ENCODE peak calls at places on chromosomes 11 and 22, in five cellular contexts. C is endothelial cell, F is H1, P is glutamatergic neuron, I is HFFc6. N is an unnamed sample.

GRCh38 chr11:65008016-65008415 is 5.9 kb upstream of the ARL2 start:
- DNase-seq in C (no peak), F (no peak), P (no peak), I (no peak), N (no peak)

GRCh38 chr11:101446726-101447125 is 137.1 kb downstream of the TRPC6 start:
- DNase-seq in C (no peak), F (no peak), P (no peak), I (no peak), N (no peak)

GRCh38 chr22:49574861-49575702 is 252.6 kb downstream of the BRD1 start:
- DNase-seq in C (no peak), F (no peak), P (no peak), I (no peak), N (no peak)

GRCh38 chr22:31083923-31084810 is 3.0 kb downstream of the SMTN start:
- DNase-seq in C (no peak), F (no peak), P (no peak), I (no peak), N (no peak)

GRCh38 chr11:12238420-12238819 is 128.0 kb downstream of the MICAL2 start:
- DNase-seq in C (no peak), F (no peak), P (no peak), I (no peak), N (no peak)

GRCh38 chr11:66338276-66339162 is 2.3 kb upstream of the RIN1 start:
- DNase-seq in C (no peak), F (no peak), P (no peak), I (no peak), N (no peak)

GRCh38 chr11:129881570-129882170 is 13.7 kb downstream of the NFRKB start:
- DNase-seq in C (peak; percentile 70), F (no peak), P (peak; percentile 73), I (peak; percentile 26), N (no peak)

GRCh38 chr11:46367244-46367915 is 14.1 kb upstream of the MDK start:
- DNase-seq in C (peak; percentile 80), F (no peak), P (peak; percentile 86), I (peak; percentile 24), N (no peak)

GRCh38 chr22:24053481-24054226 is 42.5 kb downstream of the CABIN1 start:
- DNase-seq in C (no peak), F (no peak), P (no peak), I (no peak), N (no peak)

GRCh38 chr22:22168190-22168940 is 76.2 kb upstream of the VPREB1 start:
- DNase-seq in C (no peak), F (no peak), P (no peak), I (peak; percentile 37), N (no peak)

GRCh38 chr22:43110927-43111623 is 525 bp downstream of the BIK start:
- DNase-seq in C (no peak), F (no peak), P (no peak), I (no peak), N (no peak)

GRCh38 chr11:64858467-64859401 is 14.3 kb upstream of the CDC42BPG start:
- DNase-seq in C (no peak), F (no peak), P (no peak), I (no peak), N (no peak)

GRCh38 chr11:117230286-117230961 is 1.4 kb downstream of the PCSK7 start:
- DNase-seq in C (no peak), F (no peak), P (no peak), I (no peak), N (no peak)

GRCh38 chr11:1484716-1485503 is 1.7 kb downstream of the MOB2 start:
- DNase-seq in C (no peak), F (no peak), P (peak; percentile 39), I (no peak), N (no peak)

GRCh38 chr11:60951611-60951908 is 416 bp downstream of the SLC15A3 start:
- DNase-seq in C (no peak), F (no peak), P (no peak), I (no peak), N (no peak)

GRCh38 chr11:27699242-27699925 is 871 bp downstream of the BDNF start:
- DNase-seq in C (no peak), F (no peak), P (peak; percentile 28), I (no peak), N (no peak)

GRCh38 chr11:101128571-101129202 is 926 bp downstream of the PGR start:
- DNase-seq in C (peak; percentile 8), F (no peak), P (peak; percentile 28), I (no peak), N (no peak)

GRCh38 chr11:3036419-3036818 is 20.8 kb downstream of the CARS1 start:
- DNase-seq in C (no peak), F (no peak), P (no peak), I (no peak), N (no peak)

GRCh38 chr11:118619444-118620205 is 12.2 kb downstream of the PHLDB1 start:
- DNase-seq in C (no peak), F (no peak), P (no peak), I (peak; percentile 97), N (peak; percentile 78)

GRCh38 chr11:110308071-110308470 is 11.7 kb upstream of the RDX start:
- DNase-seq in C (no peak), F (no peak), P (no peak), I (no peak), N (no peak)
- TF ChIP-seq CTCF in C (no peak), F (no peak), P (no peak), I (no peak), N (no peak)

DNA sequence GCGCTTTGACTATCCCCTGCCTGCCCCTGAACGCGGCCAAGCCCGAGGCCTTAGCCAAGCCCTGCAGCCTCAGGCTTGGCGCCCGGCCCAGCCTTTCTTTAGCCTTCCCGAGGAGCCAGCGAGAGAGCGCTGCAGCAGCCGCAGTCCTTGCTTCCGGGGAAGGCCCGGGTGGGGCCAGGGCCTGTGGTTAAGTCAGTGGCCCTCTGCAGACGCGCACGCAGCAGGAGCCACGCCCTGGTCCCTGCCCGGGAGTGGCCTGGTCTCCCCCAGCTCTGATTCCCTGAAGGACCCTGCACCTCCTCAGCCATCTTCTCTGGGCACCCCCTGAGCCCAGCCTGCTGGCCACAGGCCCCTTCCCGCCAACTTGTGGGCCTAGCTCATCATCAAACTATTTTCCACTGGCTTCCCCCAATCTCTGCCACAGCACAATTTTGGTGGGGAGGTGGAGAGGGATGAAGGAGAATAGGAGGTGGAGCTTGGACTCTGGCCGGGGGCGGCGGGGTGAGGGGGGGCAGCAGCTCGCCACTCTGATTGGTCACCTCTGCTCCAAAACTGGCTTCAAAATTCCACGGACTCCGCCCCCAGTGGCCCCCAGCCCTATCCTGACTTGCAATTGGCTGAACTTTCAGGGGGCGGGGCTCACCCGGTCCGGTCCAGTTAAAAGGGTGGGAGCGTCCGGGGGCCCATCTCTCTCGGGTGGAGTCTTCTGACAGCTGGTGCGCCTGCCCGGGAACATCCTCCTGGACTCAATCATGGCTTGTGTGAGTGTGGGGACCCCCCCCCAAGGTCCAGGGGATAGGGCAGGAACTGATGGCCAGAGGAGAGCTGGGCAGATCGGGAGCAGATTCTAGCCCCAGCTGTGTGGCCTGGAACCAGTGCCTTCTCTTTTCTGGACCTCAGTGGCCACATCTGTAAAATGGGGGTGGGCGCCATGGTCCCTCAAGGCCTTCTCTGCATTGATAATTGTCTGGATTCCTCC is at the start of gene LGALS1:
- DNase-seq in C (no peak), F (no peak), P (peak; percentile 41), I (peak; percentile 98), N (peak; percentile 85)
- TF ChIP-seq CTCF in C (no peak), F (no peak), P (no peak), I (no peak), N (peak; percentile 36)

DNA sequence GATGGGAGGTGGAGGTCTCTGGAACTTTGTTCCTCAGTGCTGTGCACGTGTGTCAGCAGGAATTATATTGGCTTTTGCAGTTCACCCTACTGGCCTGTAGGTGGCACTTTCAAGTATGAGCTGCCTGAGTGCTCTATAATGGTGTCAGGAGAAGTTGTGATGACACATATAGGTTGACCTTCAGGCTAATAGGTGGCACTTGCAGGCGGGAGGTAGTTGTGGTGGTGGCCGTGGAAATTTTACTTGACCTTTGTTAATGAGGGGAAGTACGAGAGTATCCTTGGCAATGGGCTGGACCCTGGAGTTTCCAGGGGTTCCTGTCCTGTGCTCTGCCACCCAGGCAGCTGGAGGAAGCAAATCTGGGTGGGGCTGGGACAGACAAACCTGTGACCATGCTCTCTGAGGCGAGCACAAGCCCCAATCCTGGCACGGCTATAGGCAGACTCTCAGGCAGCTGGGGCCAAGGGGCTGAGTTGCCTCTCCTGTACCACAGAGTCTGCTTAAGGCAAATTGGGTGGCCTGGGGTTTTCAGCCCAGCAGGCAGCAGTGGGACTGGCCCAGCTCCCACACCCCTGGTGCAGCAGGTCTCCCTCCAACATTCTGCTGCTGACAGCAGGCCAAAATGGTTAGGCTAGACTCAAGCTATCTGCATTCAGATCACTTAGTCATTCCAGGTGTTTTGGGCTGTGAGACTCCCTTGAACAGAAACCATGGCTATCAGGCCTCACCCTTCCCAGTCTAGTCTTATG is 147.5 kb upstream of the CTSC start:
- DNase-seq in C (peak; percentile 30), F (no peak), P (peak; percentile 42), I (peak; percentile 28), N (no peak)
- TF ChIP-seq CTCF in C (peak; percentile 89), F (peak; percentile 36), P (peak; percentile 85), I (peak; percentile 87), N (peak; percentile 61)

DNA sequence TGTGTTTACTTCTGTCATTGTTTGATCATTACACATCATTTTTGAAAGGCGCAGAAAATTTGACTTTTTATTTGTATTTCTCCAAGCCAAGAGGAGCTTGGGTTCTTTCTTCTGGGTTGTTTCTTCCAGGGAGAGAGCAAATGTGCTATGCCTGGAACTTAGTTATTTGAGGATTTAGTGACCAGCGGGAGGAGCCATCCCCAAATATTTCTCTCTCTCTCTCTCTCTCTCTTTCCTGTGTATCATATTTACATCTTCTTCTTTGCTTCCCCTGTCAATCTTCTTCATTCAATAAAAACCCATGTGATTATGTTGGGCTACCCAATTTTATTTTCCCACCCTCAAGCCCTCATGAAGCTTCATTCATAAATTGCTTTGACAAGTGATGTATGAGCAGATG is 534.5 kb downstream of the LRRC4C start:
- DNase-seq in C (no peak), F (no peak), P (no peak), I (no peak), N (no peak)
- TF ChIP-seq CTCF in C (no peak), F (no peak), P (no peak), I (no peak), N (no peak)

DNA sequence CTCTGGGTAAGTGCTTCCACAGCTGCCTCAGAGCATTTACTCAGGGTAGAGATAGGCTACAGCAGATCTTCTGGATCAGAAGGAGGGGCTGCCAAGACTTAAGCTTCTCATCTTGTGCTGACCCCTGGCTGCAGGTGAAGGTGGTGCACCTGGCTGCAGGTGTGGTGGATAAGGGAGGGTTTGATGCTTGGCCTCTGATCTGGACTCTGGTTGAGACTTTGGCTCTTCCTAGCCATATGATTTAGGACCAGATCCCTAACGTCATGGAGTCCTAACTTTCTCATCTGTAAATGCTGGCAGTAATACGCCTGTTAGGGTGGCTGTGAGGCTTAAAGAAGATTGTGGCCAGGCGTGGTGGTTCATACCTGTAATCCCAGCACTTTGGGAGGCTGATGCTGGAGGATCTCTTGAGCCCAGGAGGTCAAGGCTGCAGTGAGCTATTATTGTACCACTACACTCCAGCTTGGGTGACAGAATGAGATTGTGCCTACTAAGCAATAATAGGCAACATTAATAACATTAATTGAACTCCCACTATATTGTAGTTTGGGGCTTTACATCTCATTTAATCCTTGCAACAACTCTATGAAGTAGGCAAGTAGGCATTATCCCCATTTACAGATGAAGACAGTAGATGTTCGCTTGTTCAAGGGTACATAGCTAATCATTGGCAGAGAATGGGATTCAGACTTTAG is 10.7 kb downstream of the DTX4 start:
- DNase-seq in C (no peak), F (no peak), P (no peak), I (no peak), N (no peak)
- TF ChIP-seq CTCF in C (peak; percentile 41), F (peak; percentile 97), P (peak; percentile 22), I (peak; percentile 49), N (no peak)

N was measured in BJ.